ENCODE peak calls at places on chromosomes 16 and 17, in four cellular contexts. One of them, this sample, is unnamed.

GRCh38 chr17:74778960-74779359 is 2.8 kb upstream of the NAT9 start:
- DNase-seq in T-cell: no peak
- DNase-seq in NCI-H1105 treated with DMSO at 0.1 percent for 48 hours: no peak
- DNase-seq in midbrain: no peak
- DNase-seq in this sample: no peak

GRCh38 chr17:37737081-37737480 is 7.8 kb downstream of the HNF1B start:
- DNase-seq in NCI-H1105 treated with DMSO at 0.1 percent for 48 hours: no peak
- DNase-seq in midbrain: no peak
- DNase-seq in T-cell: no peak
- DNase-seq in this sample: no peak

GRCh38 chr17:43444223-43445008 is 39.4 kb upstream of the DHX8 start:
- DNase-seq in NCI-H1105 treated with DMSO at 0.1 percent for 48 hours: no peak
- DNase-seq in midbrain: no peak
- DNase-seq in T-cell: no peak
- DNase-seq in this sample: peak

GRCh38 chr17:49552070-49552751 is 23.5 kb upstream of the NXPH3 start:
- DNase-seq in T-cell: no peak
- DNase-seq in midbrain: no peak
- DNase-seq in NCI-H1105 treated with DMSO at 0.1 percent for 48 hours: no peak
- DNase-seq in this sample: no peak

GRCh38 chr17:19578545-19578944 is 44.9 kb downstream of the SLC47A1 start:
- DNase-seq in NCI-H1105 treated with DMSO at 0.1 percent for 48 hours: no peak
- DNase-seq in T-cell: no peak
- DNase-seq in midbrain: no peak
- DNase-seq in this sample: peak

GRCh38 chr17:66900126-66901010 is 64.1 kb upstream of the CACNG4 start:
- DNase-seq in NCI-H1105 treated with DMSO at 0.1 percent for 48 hours: peak
- DNase-seq in T-cell: no peak
- DNase-seq in midbrain: peak
- DNase-seq in this sample: no peak

GRCh38 chr17:80191192-80191591 is 21.4 kb downstream of the CARD14 start:
- DNase-seq in T-cell: no peak
- DNase-seq in NCI-H1105 treated with DMSO at 0.1 percent for 48 hours: no peak
- DNase-seq in midbrain: no peak
- DNase-seq in this sample: no peak

GRCh38 chr17:27578718-27579085 is 52.3 kb upstream of the LGALS9 start:
- DNase-seq in T-cell: no peak
- DNase-seq in midbrain: no peak
- DNase-seq in NCI-H1105 treated with DMSO at 0.1 percent for 48 hours: no peak
- DNase-seq in this sample: no peak

GRCh38 chr16:68356249-68356918 is 45.6 kb downstream of the PRMT7 start:
- DNase-seq in T-cell: peak
- DNase-seq in midbrain: no peak
- DNase-seq in NCI-H1105 treated with DMSO at 0.1 percent for 48 hours: no peak
- DNase-seq in this sample: no peak

GRCh38 chr17:1986783-1987451 is 38.2 kb downstream of the RTN4RL1 start:
- DNase-seq in midbrain: no peak
- DNase-seq in T-cell: no peak
- DNase-seq in NCI-H1105 treated with DMSO at 0.1 percent for 48 hours: no peak
- DNase-seq in this sample: no peak

GRCh38 chr16:72369273-72369672 is 197.3 kb upstream of the PMFBP1 start:
- DNase-seq in NCI-H1105 treated with DMSO at 0.1 percent for 48 hours: no peak
- DNase-seq in midbrain: no peak
- DNase-seq in T-cell: no peak
- DNase-seq in this sample: no peak

GRCh38 chr17:60247836-60248461 is 98.2 kb downstream of the CA4 start:
- DNase-seq in T-cell: no peak
- DNase-seq in NCI-H1105 treated with DMSO at 0.1 percent for 48 hours: no peak
- DNase-seq in midbrain: no peak
- DNase-seq in this sample: no peak

GRCh38 chr16:24748242-24748641 is 18.8 kb downstream of the TNRC6A start:
- DNase-seq in T-cell: no peak
- DNase-seq in NCI-H1105 treated with DMSO at 0.1 percent for 48 hours: no peak
- DNase-seq in midbrain: peak
- DNase-seq in this sample: peak

GRCh38 chr17:36602030-36602737 is 801 bp downstream of the MRM1 start:
- DNase-seq in T-cell: no peak
- DNase-seq in midbrain: no peak
- DNase-seq in NCI-H1105 treated with DMSO at 0.1 percent for 48 hours: peak
- DNase-seq in this sample: no peak

GRCh38 chr16:87042551-87043272 is 274.5 kb downstream of the C16orf95 start:
- DNase-seq in NCI-H1105 treated with DMSO at 0.1 percent for 48 hours: peak
- DNase-seq in T-cell: no peak
- DNase-seq in midbrain: no peak
- DNase-seq in this sample: no peak

GRCh38 chr17:7988750-7989178 is 13.7 kb upstream of the GUCY2D start:
- DNase-seq in midbrain: peak
- DNase-seq in T-cell: no peak
- DNase-seq in NCI-H1105 treated with DMSO at 0.1 percent for 48 hours: peak
- DNase-seq in this sample: peak

GRCh38 chr17:28983286-28984240 is 22.3 kb downstream of the SEZ6 start:
- DNase-seq in NCI-H1105 treated with DMSO at 0.1 percent for 48 hours: no peak
- DNase-seq in T-cell: no peak
- DNase-seq in midbrain: no peak
- DNase-seq in this sample: no peak

GRCh38 chr16:2371421-2371820 is 30.9 kb upstream of the ABCA3 start:
- DNase-seq in NCI-H1105 treated with DMSO at 0.1 percent for 48 hours: no peak
- DNase-seq in midbrain: no peak
- DNase-seq in T-cell: no peak
- DNase-seq in this sample: no peak

GRCh38 chr17:41864498-41864836 is 756 bp downstream of the KLHL11 start:
- DNase-seq in T-cell: no peak
- DNase-seq in NCI-H1105 treated with DMSO at 0.1 percent for 48 hours: no peak
- DNase-seq in midbrain: peak
- DNase-seq in this sample: no peak

GRCh38 chr16:55701442-55702319 is 45.9 kb downstream of the SLC6A2 start:
- DNase-seq in NCI-H1105 treated with DMSO at 0.1 percent for 48 hours: peak
- DNase-seq in midbrain: peak
- DNase-seq in T-cell: peak
- DNase-seq in this sample: peak

GRCh38 chr17:21242026-21242700 is 11.0 kb downstream of the NATD1 start:
- DNase-seq in T-cell: no peak
- DNase-seq in NCI-H1105 treated with DMSO at 0.1 percent for 48 hours: no peak
- DNase-seq in midbrain: no peak
- DNase-seq in this sample: peak

GRCh38 chr17:7263071-7263800 is 958 bp upstream of the CLDN7 start:
- DNase-seq in T-cell: no peak
- DNase-seq in NCI-H1105 treated with DMSO at 0.1 percent for 48 hours: peak
- DNase-seq in midbrain: no peak
- DNase-seq in this sample: no peak

This sample was measured in fibroblast of gingiva.